ENCODE peak calls at places on chromosomes 7 and 10, in six cellular contexts. D is CD4-positive, CD25-positive, alpha-beta regulatory T cell; G is glutamatergic neuron; M is activated CD4-positive, alpha-beta T cell treated with anti-CD3 and anti-CD28 coated beads for 24 hours; R is A172; F is T-helper 2 cell. W is an unnamed sample.

GRCh38 chr7:77799078-77799964 is 748 bp downstream of the PHTF2 start:
- DNase-seq in G (peak), D (peak), F (peak), R (peak), M (no peak), W (peak)

GRCh38 chr10:49310901-49311561 is 12.1 kb downstream of the C10orf71 start:
- DNase-seq in D (no peak), M (no peak), F (no peak), R (no peak), G (no peak), W (no peak)

GRCh38 chr7:15885678-15886077 is 199.2 kb upstream of the MEOX2 start:
- DNase-seq in D (no peak), F (no peak), R (no peak), G (no peak), M (no peak), W (no peak)

GRCh38 chr10:72259491-72260214 is 14.1 kb upstream of the DDIT4 start:
- DNase-seq in F (no peak), G (peak), R (no peak), M (no peak), D (no peak), W (peak)

GRCh38 chr7:77217474-77218185 is 18.0 kb upstream of the FGL2 start:
- DNase-seq in F (no peak), G (no peak), M (no peak), D (no peak), R (no peak), W (no peak)

GRCh38 chr7:100719523-100720319 is 547 bp upstream of the EPO start:
- DNase-seq in F (no peak), D (no peak), R (no peak), M (no peak), G (no peak), W (peak)

GRCh38 chr7:29866490-29866930 is 60.2 kb downstream of the WIPF3 start:
- DNase-seq in R (no peak), G (no peak), M (no peak), D (no peak), F (no peak), W (peak)

GRCh38 chr10:28839600-28840007 is 162.3 kb downstream of the BAMBI start:
- DNase-seq in R (peak), M (no peak), G (no peak), F (no peak), D (no peak), W (peak)

GRCh38 chr7:113078321-113078720 is 8.3 kb downstream of the GPR85 start:
- DNase-seq in F (no peak), R (no peak), M (no peak), G (no peak), D (no peak), W (no peak)

GRCh38 chr10:88792656-88793055 is 9.9 kb upstream of the LIPM start:
- DNase-seq in R (peak), F (peak), G (no peak), M (no peak), D (no peak), W (peak)

GRCh38 chr7:71775648-71776047 is 636.5 kb downstream of the CALN1 start:
- DNase-seq in G (no peak), M (no peak), D (no peak), R (no peak), F (no peak), W (no peak)

GRCh38 chr7:10121641-10122040 is 852.0 kb upstream of the PHF14 start:
- DNase-seq in G (no peak), R (no peak), D (no peak), M (no peak), F (no peak), W (no peak)

GRCh38 chr7:83475403-83475802 is 173.5 kb downstream of the SEMA3E start:
- DNase-seq in G (no peak), M (no peak), D (no peak), F (no peak), R (no peak), W (peak)

GRCh38 chr10:103053659-103054581 is 135.8 kb downstream of the CNNM2 start:
- DNase-seq in M (no peak), R (peak), G (peak), D (peak), F (peak), W (peak)

GRCh38 chr10:50740351-50740688 is 584 bp downstream of the ASAH2B start:
- DNase-seq in G (no peak), M (no peak), F (peak), R (peak), D (peak), W (peak)

GRCh38 chr10:80185522-80186299 is 19.6 kb downstream of the ANXA11 start:
- DNase-seq in M (no peak), G (no peak), R (no peak), F (no peak), D (no peak), W (no peak)

GRCh38 chr10:3172446-3173172 is at the start of gene PITRM1:
- DNase-seq in M (peak), R (peak), D (peak), G (peak), F (peak), W (peak)

GRCh38 chr10:103199498-103199897 is 6.4 kb upstream of the NT5C2 start:
- DNase-seq in G (no peak), D (no peak), M (no peak), F (no peak), R (no peak), W (no peak)

GRCh38 chr10:30247704-30248103 is 101.4 kb downstream of the MTPAP start:
- DNase-seq in D (no peak), F (no peak), R (no peak), G (no peak), M (no peak), W (no peak)

GRCh38 chr10:122142652-122143237 is 128.4 kb upstream of the BTBD16 start:
- DNase-seq in R (no peak), M (no peak), D (no peak), G (peak), F (no peak), W (no peak)

GRCh38 chr10:112562803-112563663 is 116.0 kb downstream of the VTI1A start:
- DNase-seq in R (no peak), G (no peak), D (no peak), M (no peak), F (no peak), W (peak)

GRCh38 chr10:124646483-124647352 is 97.5 kb downstream of the FAM53B start:
- DNase-seq in M (no peak), G (no peak), F (no peak), D (no peak), R (peak), W (peak)

GRCh38 chr10:47414227-47414592 is 30.1 kb upstream of the ZNF488 start:
- DNase-seq in D (no peak), F (no peak), M (no peak), R (no peak), G (no peak), W (no peak)

GRCh38 chr10:99564361-99564760 is 31.6 kb downstream of the NKX2-3 start:
- DNase-seq in G (no peak), D (no peak), M (no peak), R (no peak), F (no peak), W (no peak)

GRCh38 chr7:8084772-8085171 is 116.2 kb downstream of the GLCCI1 start:
- DNase-seq in M (no peak), G (peak), D (no peak), F (no peak), R (no peak), W (no peak)

W was measured in EH.